ENCODE peak calls at places on chromosomes 1 and 21, in six cellular contexts. D, H, K, B, W and S are unnamed samples.

GRCh38 chr1:202806845-202807366 is 1.3 kb downstream of the KDM5B start:
- DNase-seq in D (no peak), H (no peak), K (peak; percentile 12), B (no peak), W (peak; percentile 29), S (peak; percentile 45)

GRCh38 chr21:20802631-20803260 is 195.5 kb upstream of the NCAM2 start:
- DNase-seq in D (no peak), H (no peak), K (peak; percentile 12), B (no peak), W (no peak), S (no peak)

GRCh38 chr1:184036517-184036949 is 995 bp downstream of the COLGALT2 start:
- DNase-seq in D (no peak), H (no peak), K (no peak), B (no peak), W (no peak), S (peak; percentile 57)

GRCh38 chr1:39268906-39269305 is 64.4 kb downstream of the MACF1 start:
- DNase-seq in D (no peak), H (no peak), K (no peak), B (no peak), W (no peak), S (no peak)

GRCh38 chr1:2187619-2188018 is 7.0 kb downstream of the FAAP20 start:
- DNase-seq in D (no peak), H (no peak), K (no peak), B (no peak), W (no peak), S (no peak)

GRCh38 chr1:110215621-110216020 is 5.5 kb downstream of the KCNC4 start:
- DNase-seq in D (no peak), H (no peak), K (no peak), B (no peak), W (no peak), S (no peak)

GRCh38 chr21:15141236-15141970 is 76.6 kb upstream of the NRIP1 start:
- DNase-seq in D (no peak), H (no peak), K (no peak), B (peak; percentile 59), W (peak; percentile 75), S (no peak)

GRCh38 chr1:247156787-247157232 is 15.0 kb downstream of the ZNF124 start:
- DNase-seq in D (no peak), H (no peak), K (no peak), B (no peak), W (no peak), S (no peak)

GRCh38 chr1:161473363-161473762 is 31.9 kb upstream of the FCGR2A start:
- DNase-seq in D (no peak), H (no peak), K (no peak), B (no peak), W (no peak), S (no peak)

GRCh38 chr1:244150071-244150470 is 99.0 kb downstream of the ZBTB18 start:
- DNase-seq in D (no peak), H (no peak), K (no peak), B (no peak), W (no peak), S (no peak)

GRCh38 chr1:910311-910880 is 13.3 kb upstream of the SAMD11 start:
- DNase-seq in D (no peak), H (no peak), K (no peak), B (no peak), W (peak; percentile 17), S (no peak)

GRCh38 chr1:30378991-30379581 is 344.3 kb downstream of the MATN1 start:
- DNase-seq in D (no peak), H (no peak), K (no peak), B (no peak), W (no peak), S (no peak)

GRCh38 chr21:34599534-34600101 is 15.3 kb downstream of the RCAN1 start:
- DNase-seq in D (no peak), H (no peak), K (no peak), B (no peak), W (no peak), S (no peak)

GRCh38 chr1:223763881-223764280 is 51.5 kb downstream of the CAPN2 start:
- DNase-seq in D (no peak), H (no peak), K (no peak), B (no peak), W (no peak), S (no peak)

GRCh38 chr1:109391626-109392025 is 6.1 kb downstream of the SORT1 start:
- DNase-seq in D (no peak), H (no peak), K (no peak), B (no peak), W (no peak), S (no peak)

GRCh38 chr1:27601771-27602509 is 2.0 kb downstream of the AHDC1 start:
- DNase-seq in D (no peak), H (no peak), K (peak; percentile 79), B (no peak), W (peak; percentile 67), S (no peak)

GRCh38 chr1:31831397-31832378 is 15.9 kb upstream of the SPOCD1 start:
- DNase-seq in D (no peak), H (no peak), K (no peak), B (no peak), W (no peak), S (no peak)

GRCh38 chr1:47521034-47521871 is 83.4 kb downstream of the FOXD2 start:
- DNase-seq in D (no peak), H (no peak), K (no peak), B (no peak), W (no peak), S (no peak)

GRCh38 chr1:173093721-173094450 is 43.1 kb upstream of the TNFSF18 start:
- DNase-seq in D (no peak), H (no peak), K (no peak), B (no peak), W (no peak), S (no peak)

GRCh38 chr1:43285269-43285986 is at the start of gene C1orf210:
- DNase-seq in D (no peak), H (no peak), K (no peak), B (peak; percentile 91), W (peak; percentile 70), S (no peak)

GRCh38 chr1:63143482-63143881 is 178.9 kb upstream of the FOXD3 start:
- DNase-seq in D (no peak), H (no peak), K (no peak), B (no peak), W (no peak), S (no peak)

GRCh38 chr1:21725738-21726392 is 56.7 kb upstream of the RAP1GAP start:
- DNase-seq in D (no peak), H (no peak), K (no peak), B (no peak), W (no peak), S (no peak)